ENCODE peak calls at places on chromosomes 6 and 20, in four cellular contexts. U is HepG2, F is K562, S is GM12878. C is an unnamed sample.

GRCh38 chr6:108441141-108441540 is 119.6 kb upstream of the FOXO3 start:
- DNase-seq in U (no peak), F (no peak), S (no peak), C (no peak)

GRCh38 chr6:111922454-111923297 is 49.4 kb upstream of the FYN start:
- DNase-seq in F (no peak), S (no peak), U (no peak), C (no peak)

GRCh38 chr6:170034294-170034693 is 256.6 kb downstream of the DLL1 start:
- DNase-seq in U (no peak), F (no peak), S (no peak), C (peak)

GRCh38 chr20:41140226-41141133 is 3.1 kb downstream of the PLCG1 start:
- DNase-seq in S (no peak), F (no peak), U (peak), C (no peak)

GRCh38 chr6:88302769-88303230 is 136.7 kb upstream of the CNR1 start:
- DNase-seq in S (no peak), F (no peak), U (no peak), C (no peak)

GRCh38 chr6:113564401-113565161 is 292.6 kb upstream of the MARCKS start:
- DNase-seq in U (peak), S (no peak), F (no peak), C (peak)

GRCh38 chr20:35560105-35560511 is 18.2 kb downstream of the ERGIC3 start:
- DNase-seq in F (peak), S (no peak), U (no peak), C (no peak)

GRCh38 chr20:17471606-17472187 is 59.5 kb downstream of the BFSP1 start:
- DNase-seq in S (no peak), F (no peak), U (no peak), C (no peak)

GRCh38 chr6:69835414-69836179 is 30.8 kb upstream of the COL19A1 start:
- DNase-seq in U (peak), S (no peak), F (no peak), C (no peak)

GRCh38 chr6:145813285-145814034 is 1.1 kb downstream of the FBXO30 start:
- DNase-seq in U (peak), F (no peak), S (no peak), C (no peak)

GRCh38 chr6:128519931-128520435 is 416 bp downstream of the PTPRK start:
- DNase-seq in F (no peak), U (no peak), S (no peak), C (no peak)

GRCh38 chr20:38275815-38276550 is 15.4 kb upstream of the KIAA1755 start:
- DNase-seq in S (no peak), U (peak), F (no peak), C (no peak)

GRCh38 chr6:122640377-122640776 is 30.2 kb downstream of the PKIB start:
- DNase-seq in F (no peak), U (no peak), S (no peak), C (no peak)

GRCh38 chr20:51703446-51704287 is 64.5 kb downstream of the ATP9A start:
- DNase-seq in U (peak), F (no peak), S (no peak), C (no peak)

GRCh38 chr6:137704802-137705165 is 162.3 kb upstream of the TNFAIP3 start:
- DNase-seq in F (no peak), U (no peak), S (no peak), C (no peak)

GRCh38 chr6:659716-660581 is 3.0 kb upstream of the HUS1B start:
- DNase-seq in F (peak), S (no peak), U (no peak), C (peak)

GRCh38 chr6:111758608-111759293 is 114.5 kb downstream of the FYN start:
- DNase-seq in S (no peak), U (no peak), F (no peak), C (no peak)

GRCh38 chr20:17710379-17711305 is 10.9 kb downstream of the BANF2 start:
- DNase-seq in U (peak), S (no peak), F (peak), C (no peak)

GRCh38 chr6:163711615-163712568 is 297.4 kb downstream of the QKI start:
- DNase-seq in U (peak), F (no peak), S (peak), C (no peak)

GRCh38 chr20:3808141-3808479 is 12.0 kb downstream of the CDC25B start:
- DNase-seq in F (no peak), S (no peak), U (peak), C (no peak)

GRCh38 chr6:151658091-151658490 is 149.4 kb upstream of the ESR1 start:
- DNase-seq in U (peak), F (no peak), S (no peak), C (no peak)

GRCh38 chr6:161066511-161066910 is 74.9 kb downstream of the MAP3K4 start:
- DNase-seq in F (no peak), S (no peak), U (no peak), C (no peak)

GRCh38 chr6:123462141-123462540 is 174.6 kb downstream of the TRDN start:
- DNase-seq in U (no peak), F (no peak), S (no peak), C (no peak)

GRCh38 chr20:21725892-21726291 is 20.4 kb downstream of the PAX1 start:
- DNase-seq in F (no peak), S (no peak), U (no peak), C (no peak)

GRCh38 chr20:10492065-10492464 is 57.0 kb downstream of the SLX4IP start:
- DNase-seq in F (peak), U (no peak), S (no peak), C (no peak)

GRCh38 chr20:47079047-47079446 is 184.4 kb downstream of the EYA2 start:
- DNase-seq in F (no peak), S (no peak), U (no peak), C (no peak)

GRCh38 chr6:223763-224162 is 68.5 kb upstream of the DUSP22 start:
- DNase-seq in S (no peak), U (no peak), F (no peak), C (no peak)

GRCh38 chr20:20079102-20079784 is 26.9 kb downstream of the CFAP61 start:
- DNase-seq in U (peak), S (no peak), F (no peak), C (no peak)

GRCh38 chr6:11194399-11195274 is 37.8 kb downstream of the NEDD9 start:
- DNase-seq in U (no peak), S (no peak), F (no peak), C (no peak)
- TF ChIP-seq CBFB in U (no peak), S (no peak), F (no peak), C (no peak)

GRCh38 chr6:165861226-165861625 is 198.2 kb upstream of the PDE10A start:
- DNase-seq in S (no peak), F (no peak), U (no peak), C (no peak)

GRCh38 chr6:165855856-165856255 is 192.8 kb upstream of the PDE10A start:
- DNase-seq in U (no peak), S (no peak), F (no peak), C (no peak)

GRCh38 chr6:165854863-165855593 is 192.0 kb upstream of the PDE10A start:
- DNase-seq in F (no peak), S (no peak), U (no peak), C (no peak)

GRCh38 chr6:165854061-165854862 is 191.2 kb upstream of the PDE10A start:
- DNase-seq in F (no peak), S (no peak), U (no peak), C (peak)

DNA sequence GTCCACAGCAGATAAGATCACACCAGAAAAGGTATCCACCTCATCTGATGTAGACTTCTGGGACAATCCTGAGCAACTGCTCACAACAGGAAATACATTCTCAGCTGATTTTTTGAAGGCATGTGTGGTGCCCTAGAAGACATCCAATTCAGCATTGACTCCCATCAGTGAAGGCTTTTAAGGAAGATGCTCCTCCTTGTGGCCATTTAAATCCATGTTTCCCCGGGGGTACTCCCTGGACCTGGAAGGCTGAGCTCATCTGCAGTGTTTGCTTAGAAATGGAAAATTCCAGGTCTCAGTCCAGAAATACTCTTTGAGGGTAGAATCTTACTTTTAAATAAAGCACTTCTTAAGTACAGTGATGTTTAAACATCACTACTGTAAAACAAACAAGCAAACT is 195.5 kb upstream of the PDE10A start:
- DNase-seq in F (no peak), U (no peak), S (no peak), C (no peak)
- TF ChIP-seq CBFB in F (no peak), U (no peak), S (no peak), C (no peak)

GRCh38 chr6:17278289-17279061 is 2.7 kb upstream of the RBM24 start:
- DNase-seq in U (peak), F (no peak), S (no peak), C (no peak)
- TF ChIP-seq CBFB in U (no peak), F (no peak), S (no peak), C (no peak)

DNA sequence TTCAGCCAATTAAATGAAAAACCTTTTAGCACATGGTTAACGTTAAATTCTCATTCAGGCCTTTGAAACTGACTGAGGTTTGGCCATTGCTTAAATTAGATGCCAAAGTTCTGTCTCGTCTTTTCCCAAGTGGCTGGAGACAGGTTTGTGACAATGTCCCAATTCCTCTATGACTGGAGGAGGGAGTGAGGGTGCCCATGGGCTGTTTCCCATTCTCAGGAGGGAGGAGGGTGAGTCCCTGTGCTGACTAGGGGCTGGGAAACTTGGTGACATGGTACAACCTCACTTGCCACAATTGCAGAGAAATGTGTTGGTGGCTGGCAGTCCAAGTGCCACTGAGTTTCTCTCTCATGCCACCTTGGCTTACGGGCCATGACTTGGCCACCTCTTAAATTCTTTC is 63.9 kb upstream of the ENPP5 start:
- DNase-seq in U (no peak), F (no peak), S (no peak), C (no peak)
- TF ChIP-seq CBFB in U (no peak), F (no peak), S (no peak), C (no peak)

GRCh38 chr6:159680104-159680503 is 12.9 kb downstream of the SOD2 start:
- DNase-seq in U (no peak), S (no peak), F (no peak), C (no peak)

GRCh38 chr6:159681104-159681503 is 11.9 kb downstream of the SOD2 start:
- DNase-seq in S (no peak), F (no peak), U (no peak), C (no peak)

GRCh38 chr6:159677226-159677901 is 15.7 kb downstream of the SOD2 start:
- DNase-seq in S (no peak), U (no peak), F (no peak), C (no peak)

GRCh38 chr6:159676804-159677203 is 16.2 kb downstream of the SOD2 start:
- DNase-seq in U (no peak), S (no peak), F (no peak), C (no peak)

GRCh38 chr6:159679091-159680077 is 13.7 kb downstream of the SOD2 start:
- DNase-seq in S (no peak), U (no peak), F (no peak), C (no peak)
- TF ChIP-seq CBFB in S (no peak), U (no peak), F (no peak), C (no peak)

GRCh38 chr20:23874747-23875146 is 4.8 kb downstream of the CST5 start:
- DNase-seq in U (no peak), F (no peak), S (no peak), C (no peak)
- TF ChIP-seq CBFB in U (no peak), F (no peak), S (no peak), C (no peak)

GRCh38 chr20:58481541-58482021 is 33.6 kb downstream of the APCDD1L start:
- DNase-seq in U (peak), S (no peak), F (peak), C (peak)
- TF ChIP-seq CBFB in U (no peak), S (no peak), F (no peak), C (no peak)

C was measured in WTC11.